ENCODE peak calls at places on chromosomes 16 and 17, in nine cellular contexts. C is GM23338, Y is OCI-LY7, H is MM.1S, B is PC-3, O is neural progenitor cell, W is SK-N-SH, V is GM23248, D is hepatocyte. S is an unnamed sample.

GRCh38 chr17:7380855-7381683 is at the start of gene TNK1:
- DNase-seq in B (peak; percentile 49), H (no peak), W (peak; percentile 64), O (peak; percentile 72), D (peak; percentile 74), V (peak; percentile 48), Y (no peak), C (peak; percentile 73), S (no peak)

GRCh38 chr17:17952691-17953090 is 19.5 kb downstream of the TOM1L2 start:
- DNase-seq in V (no peak), O (no peak), D (no peak), B (no peak), Y (no peak), H (no peak), C (peak; percentile 56), W (no peak), S (no peak)

GRCh38 chr17:58352843-58353719 is 1.1 kb upstream of the SUPT4H1 start:
- DNase-seq in H (peak; percentile 49), O (peak; percentile 81), C (peak; percentile 83), V (peak; percentile 67), W (peak; percentile 61), Y (peak; percentile 67), B (peak; percentile 12), D (peak; percentile 57), S (no peak)

GRCh38 chr16:70692481-70693203 is 6.8 kb upstream of the MTSS2 start:
- DNase-seq in C (no peak), O (no peak), H (no peak), D (no peak), W (no peak), V (no peak), B (no peak), Y (no peak), S (no peak)

GRCh38 chr16:69186642-69187386 is at the start of gene SNTB2:
- DNase-seq in C (peak; percentile 97), W (peak; percentile 96), H (peak; percentile 92), B (peak; percentile 94), D (peak; percentile 97), O (peak; percentile 97), Y (peak; percentile 90), V (peak; percentile 96), S (peak; percentile 70)

GRCh38 chr16:35525979-35526590 is 2066.7 kb downstream of the TP53TG3F start:
- DNase-seq in W (peak; percentile 59), H (peak; percentile 52), O (no peak), C (no peak), D (no peak), Y (no peak), V (no peak), B (no peak), S (no peak)

GRCh38 chr16:4314532-4315184 is 1.2 kb upstream of the GLIS2 start:
- DNase-seq in C (peak; percentile 72), H (no peak), O (peak; percentile 55), B (peak; percentile 39), V (peak; percentile 72), Y (peak; percentile 24), D (peak; percentile 65), W (peak; percentile 68), S (peak; percentile 70)

GRCh38 chr17:55344514-55344997 is 77.1 kb downstream of the MMD start:
- DNase-seq in V (no peak), O (no peak), B (no peak), D (no peak), C (no peak), Y (no peak), H (no peak), W (peak; percentile 23), S (no peak)

GRCh38 chr16:57648590-57649442 is 19.3 kb upstream of the ADGRG3 start:
- DNase-seq in O (peak; percentile 88), V (peak; percentile 83), W (peak; percentile 93), H (peak; percentile 81), C (peak; percentile 89), D (peak; percentile 86), Y (peak; percentile 76), B (peak; percentile 86), S (peak; percentile 61)

GRCh38 chr16:84461029-84461415 is 43.4 kb downstream of the MEAK7 start:
- DNase-seq in V (no peak), D (no peak), B (no peak), W (no peak), Y (no peak), O (no peak), H (no peak), C (no peak), S (no peak)

GRCh38 chr16:83552193-83552592 is 255.6 kb upstream of the HSBP1 start:
- DNase-seq in W (no peak), H (no peak), Y (no peak), D (no peak), C (no peak), V (peak; percentile 63), B (peak; percentile 2), O (no peak), S (no peak)

GRCh38 chr17:80591788-80592187 is 47.1 kb downstream of the RPTOR start:
- DNase-seq in D (no peak), O (no peak), W (no peak), V (no peak), Y (no peak), C (no peak), B (no peak), H (no peak), S (no peak)

DNA sequence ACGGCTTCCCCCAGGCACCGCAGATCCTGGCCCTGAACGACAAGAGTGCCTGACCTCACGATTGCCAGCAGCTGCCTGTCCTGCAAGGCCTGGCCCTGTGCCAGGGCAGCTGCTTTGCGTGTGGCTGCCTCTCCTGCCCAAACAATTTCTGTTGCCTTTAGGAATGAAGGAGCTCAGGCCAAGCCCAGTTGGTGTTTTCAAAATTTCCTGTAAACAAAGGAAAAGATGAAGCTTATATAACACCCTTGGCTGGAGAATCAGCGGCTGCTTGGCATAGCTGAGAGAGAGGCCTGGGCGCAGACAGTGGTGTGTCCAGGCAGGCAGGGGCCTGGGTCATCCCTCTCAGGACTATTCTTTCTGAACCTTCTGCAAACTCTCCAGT is 11.7 kb upstream of the SLC47A2 start:
- DNase-seq in D (peak; percentile 81), V (peak; percentile 83), C (no peak), H (no peak), B (peak; percentile 59), O (no peak), W (peak; percentile 88), Y (no peak), S (no peak)
- TF ChIP-seq EZH2phosphoT487 in D (no peak), V (no peak), C (no peak), H (no peak), B (no peak), O (no peak), W (no peak), Y (no peak), S (no peak)

GRCh38 chr17:5121186-5121841 is 5.5 kb downstream of the USP6 start:
- DNase-seq in W (no peak), Y (no peak), D (no peak), V (no peak), B (no peak), C (no peak), H (no peak), O (no peak), S (no peak)

GRCh38 chr17:5122586-5123342 is 6.9 kb downstream of the USP6 start:
- DNase-seq in D (peak; percentile 67), B (no peak), O (peak; percentile 58), V (peak; percentile 53), W (peak; percentile 67), C (peak; percentile 67), H (no peak), Y (no peak), S (no peak)

GRCh38 chr17:5123343-5124124 is 7.7 kb downstream of the USP6 start:
- DNase-seq in C (no peak), V (peak; percentile 21), O (no peak), B (no peak), D (no peak), Y (no peak), W (no peak), H (no peak), S (no peak)

GRCh38 chr17:5118219-5118618 is 2.4 kb downstream of the USP6 start:
- DNase-seq in B (no peak), O (no peak), H (no peak), V (no peak), C (no peak), D (no peak), Y (no peak), W (no peak), S (no peak)

GRCh38 chr17:5120036-5120435 is 4.2 kb downstream of the USP6 start:
- DNase-seq in W (no peak), V (no peak), O (no peak), H (no peak), C (no peak), B (no peak), D (no peak), Y (no peak), S (no peak)
- TF ChIP-seq EZH2phosphoT487 in W (no peak), V (no peak), O (no peak), H (no peak), C (no peak), B (no peak), D (no peak), Y (no peak), S (no peak)

DNA sequence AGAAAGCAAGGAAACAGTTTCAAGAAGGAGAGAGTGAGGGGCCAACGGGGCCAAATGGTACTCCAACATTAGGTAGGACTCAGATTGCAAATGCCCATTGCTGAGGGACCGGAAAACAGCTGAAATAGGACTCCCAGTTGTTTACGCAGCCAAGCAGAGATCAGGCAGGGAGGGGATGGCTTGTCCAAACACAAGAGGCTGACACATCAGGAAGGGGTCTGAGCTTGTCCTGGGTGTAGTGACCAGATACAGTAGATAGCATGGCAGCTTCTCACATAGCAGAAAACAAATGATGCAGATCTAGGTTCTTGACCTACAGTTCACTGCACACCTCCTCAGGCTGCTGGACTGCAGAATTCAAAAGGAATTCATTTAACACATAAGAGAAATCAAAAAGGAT is 74.4 kb upstream of the MYOCD start:
- DNase-seq in D (no peak), V (no peak), C (peak; percentile 20), W (no peak), O (peak; percentile 20), Y (no peak), H (no peak), B (no peak), S (no peak)
- TF ChIP-seq EZH2phosphoT487 in D (no peak), V (no peak), C (no peak), W (no peak), O (no peak), Y (no peak), H (no peak), B (no peak), S (no peak)

GRCh38 chr17:18953231-18953728 is 1.3 kb downstream of the SLC5A10 start:
- DNase-seq in O (no peak), D (no peak), W (no peak), H (no peak), B (no peak), C (no peak), Y (no peak), V (no peak), S (no peak)

GRCh38 chr17:18955009-18955408 is 3.0 kb downstream of the SLC5A10 start:
- DNase-seq in W (no peak), B (no peak), Y (no peak), O (no peak), D (no peak), C (no peak), V (no peak), H (no peak), S (no peak)

GRCh38 chr17:18951941-18952842 is at the start of gene SLC5A10:
- DNase-seq in C (peak; percentile 64), D (no peak), H (no peak), Y (no peak), O (peak; percentile 47), B (peak; percentile 32), W (no peak), V (peak; percentile 24), S (no peak)

GRCh38 chr17:18950944-18951905 is 740 bp upstream of the SLC5A10 start:
- DNase-seq in W (no peak), C (no peak), V (peak; percentile 43), H (no peak), O (no peak), B (no peak), Y (no peak), D (peak; percentile 70), S (no peak)

GRCh38 chr17:18954321-18954720 is 2.4 kb downstream of the SLC5A10 start:
- DNase-seq in W (no peak), H (no peak), Y (no peak), C (no peak), V (no peak), O (no peak), B (no peak), D (no peak), S (no peak)
- TF ChIP-seq EZH2phosphoT487 in W (no peak), H (no peak), Y (no peak), C (no peak), V (no peak), O (no peak), B (no peak), D (no peak), S (no peak)